ENCODE peak calls at places on chromosome 6, in ten cellular contexts. G, E, I, B, K, Y, L, O, D and J are unnamed samples.

GRCh38 chr6:39841923-39842322 is 49.7 kb downstream of the DAAM2 start:
- DNase-seq in G (no peak), E (no peak), I (no peak), B (no peak), K (no peak), Y (no peak), L (no peak), O (no peak), D (no peak), J (no peak)

GRCh38 chr6:134363323-134364039 is 45.6 kb upstream of the SGK1 start:
- DNase-seq in G (no peak), E (no peak), I (no peak), B (peak), K (no peak), Y (peak), L (peak), O (no peak), D (no peak), J (no peak)

GRCh38 chr6:111651185-111652034 is 45.7 kb upstream of the TRAF3IP2 start:
- DNase-seq in G (no peak), E (no peak), I (no peak), B (no peak), K (no peak), Y (no peak), L (no peak), O (no peak), D (no peak), J (no peak)

GRCh38 chr6:156780117-156780641 is 3.0 kb downstream of the ARID1B start:
- DNase-seq in G (peak), E (peak), I (peak), B (peak), K (no peak), Y (peak), L (peak), O (peak), D (peak), J (peak)

GRCh38 chr6:7999201-7999600 is 65.0 kb downstream of the BLOC1S5 start:
- DNase-seq in G (no peak), E (no peak), I (no peak), B (no peak), K (no peak), Y (no peak), L (no peak), O (no peak), D (no peak), J (no peak)

GRCh38 chr6:44698602-44699001 is 311.1 kb downstream of the CDC5L start:
- DNase-seq in G (no peak), E (no peak), I (no peak), B (no peak), K (no peak), Y (no peak), L (no peak), O (no peak), D (no peak), J (no peak)

GRCh38 chr6:101397199-101397598 is 3.7 kb downstream of the GRIK2 start:
- DNase-seq in G (no peak), E (peak), I (no peak), B (no peak), K (no peak), Y (peak), L (no peak), O (no peak), D (no peak), J (no peak)

GRCh38 chr6:150370112-150370511 is 1.3 kb downstream of the IYD start:
- DNase-seq in G (no peak), E (no peak), I (no peak), B (no peak), K (no peak), Y (no peak), L (no peak), O (no peak), D (no peak), J (no peak)

GRCh38 chr6:53568776-53569616 is 24.1 kb upstream of the GCLC start:
- DNase-seq in G (no peak), E (no peak), I (no peak), B (no peak), K (no peak), Y (no peak), L (no peak), O (no peak), D (no peak), J (no peak)

GRCh38 chr6:10416863-10417641 is 2.2 kb upstream of the TFAP2A start:
- DNase-seq in G (no peak), E (no peak), I (no peak), B (no peak), K (peak), Y (no peak), L (no peak), O (no peak), D (no peak), J (no peak)

GRCh38 chr6:107284805-107285204 is 169.5 kb upstream of the BEND3 start:
- DNase-seq in G (no peak), E (no peak), I (no peak), B (no peak), K (no peak), Y (no peak), L (no peak), O (no peak), D (no peak), J (no peak)

GRCh38 chr6:70956451-70957283 is at the start of gene B3GAT2:
- DNase-seq in G (no peak), E (no peak), I (no peak), B (no peak), K (peak), Y (peak), L (no peak), O (peak), D (peak), J (no peak)

GRCh38 chr6:134911532-134911931 is 38.4 kb downstream of the ALDH8A1 start:
- DNase-seq in G (no peak), E (no peak), I (no peak), B (no peak), K (no peak), Y (no peak), L (peak), O (no peak), D (no peak), J (no peak)

GRCh38 chr6:43669922-43670622 is 17.5 kb downstream of the MRPS18A start:
- DNase-seq in G (no peak), E (peak), I (no peak), B (no peak), K (no peak), Y (no peak), L (no peak), O (peak), D (no peak), J (no peak)

GRCh38 chr6:36290668-36291620 is 21.1 kb downstream of the PNPLA1 start:
- DNase-seq in G (no peak), E (peak), I (no peak), B (peak), K (no peak), Y (no peak), L (peak), O (no peak), D (no peak), J (no peak)